ENCODE peak calls at places on chromosomes 13 and 19, in seven cellular contexts. S is activated CD8-positive, alpha-beta memory T cell treated with anti-CD3 and anti-CD28 coated beads, Interleukin-2, amount 50 U/mL, for 48 hours; H is activated T-cell treated with anti-CD3 and anti-CD28 coated beads for 1 hour; K is activated CD4-positive, alpha-beta T cell treated with anti-CD3 and anti-CD28 coated beads, Interleukin-2, amount 50 U/mL, for 24 hours; Z is Caco-2; V is AML-193; B is NCI-H1092. Q is an unnamed sample.

GRCh38 chr13:94384217-94384905 is 95.1 kb downstream of the DCT start:
- DNase-seq in B (no peak), H (no peak), Z (no peak), K (no peak), V (no peak), S (no peak), Q (no peak)

GRCh38 chr13:100315522-100315921 is 226.6 kb downstream of the PCCA start:
- DNase-seq in S (no peak), V (no peak), K (no peak), Z (no peak), B (no peak), H (no peak), Q (no peak)

GRCh38 chr13:25046985-25047660 is 48.8 kb upstream of the PABPC3 start:
- DNase-seq in H (no peak), Z (no peak), B (no peak), V (no peak), K (no peak), S (no peak), Q (peak)

GRCh38 chr13:38824342-38824741 is 137.5 kb downstream of the FREM2 start:
- DNase-seq in K (no peak), H (no peak), B (no peak), V (no peak), S (no peak), Z (peak), Q (no peak)

GRCh38 chr13:76735641-76736040 is 150.6 kb downstream of the KCTD12 start:
- DNase-seq in H (no peak), Z (no peak), K (no peak), V (no peak), B (no peak), S (no peak), Q (no peak)

GRCh38 chr19:7637374-7638256 is 705 bp downstream of the STXBP2 start:
- DNase-seq in H (no peak), Z (peak), K (no peak), S (no peak), V (no peak), B (no peak), Q (no peak)

GRCh38 chr19:34503546-34504272 is 22.2 kb downstream of the WTIP start:
- DNase-seq in B (no peak), K (no peak), V (no peak), Z (no peak), H (no peak), S (no peak), Q (no peak)

GRCh38 chr19:33978286-33978685 is 181.6 kb downstream of the KCTD15 start:
- DNase-seq in Z (no peak), V (no peak), K (no peak), B (no peak), S (no peak), H (no peak), Q (no peak)

GRCh38 chr13:94239135-94239534 is 240.3 kb downstream of the DCT start:
- DNase-seq in H (no peak), K (peak), B (no peak), V (no peak), Z (no peak), S (no peak), Q (no peak)

GRCh38 chr19:49409441-49410029 is 13.7 kb downstream of the PTH2 start:
- DNase-seq in B (no peak), H (no peak), S (no peak), Z (no peak), K (no peak), V (peak), Q (no peak)

GRCh38 chr19:28948531-28948930 is 264.4 kb downstream of the UQCRFS1 start:
- DNase-seq in B (no peak), H (no peak), K (no peak), Z (no peak), S (no peak), V (no peak), Q (no peak)

GRCh38 chr13:27161423-27161822 is 10.2 kb downstream of the USP12 start:
- DNase-seq in B (no peak), S (no peak), V (no peak), Z (no peak), K (no peak), H (no peak), Q (no peak)

GRCh38 chr13:32472194-32472621 is 44.3 kb upstream of the N4BP2L1 start:
- DNase-seq in B (no peak), K (no peak), Z (no peak), H (no peak), S (no peak), V (no peak), Q (no peak)

GRCh38 chr13:96052655-96053002 is 572 bp downstream of the UGGT2 start:
- DNase-seq in S (no peak), H (no peak), V (no peak), K (no peak), B (peak), Z (peak), Q (no peak)

GRCh38 chr13:47545206-47545605 is 455.9 kb downstream of the SUCLA2 start:
- DNase-seq in B (no peak), H (no peak), K (no peak), V (no peak), S (no peak), Z (no peak), Q (no peak)

GRCh38 chr19:42152285-42152684 is 20.0 kb upstream of the POU2F2 start:
- DNase-seq in Z (no peak), V (no peak), K (no peak), H (no peak), B (no peak), S (no peak), Q (peak)

GRCh38 chr13:49026851-49027250 is 51.1 kb downstream of the FNDC3A start:
- DNase-seq in K (no peak), V (no peak), B (no peak), H (no peak), S (no peak), Z (no peak), Q (no peak)

GRCh38 chr13:23175920-23176319 is 4.9 kb upstream of the SGCG start:
- DNase-seq in S (no peak), V (peak), B (no peak), Z (no peak), H (no peak), K (no peak), Q (no peak)

GRCh38 chr19:6061420-6062130 is 48.7 kb downstream of the RFX2 start:
- DNase-seq in S (peak), H (no peak), V (no peak), Z (no peak), K (no peak), B (no peak), Q (no peak)

GRCh38 chr19:29806098-29806866 is 5.5 kb upstream of the CCNE1 start:
- DNase-seq in S (no peak), K (no peak), B (no peak), H (no peak), Z (peak), V (no peak), Q (no peak)

GRCh38 chr19:18475762-18476331 is 37.9 kb upstream of the ISYNA1 start:
- DNase-seq in B (no peak), V (no peak), Z (no peak), K (no peak), S (no peak), H (no peak), Q (no peak)

GRCh38 chr13:101529419-101529818 is 76.9 kb downstream of the ITGBL1 start:
- DNase-seq in V (no peak), K (peak), Z (no peak), S (no peak), H (no peak), B (no peak), Q (no peak)

GRCh38 chr19:6041071-6041470 is 63.1 kb upstream of the RANBP3 start:
- DNase-seq in B (no peak), K (no peak), S (no peak), H (no peak), Z (no peak), V (no peak), Q (no peak)

GRCh38 chr13:112168771-112169170 is 101.8 kb downstream of the SOX1 start:
- DNase-seq in S (no peak), V (no peak), K (no peak), Z (no peak), H (no peak), B (no peak), Q (no peak)

GRCh38 chr13:99044764-99045163 is 66.9 kb upstream of the DOCK9 start:
- DNase-seq in B (no peak), H (no peak), K (no peak), S (no peak), V (no peak), Z (no peak), Q (no peak)

GRCh38 chr13:43522788-43523187 is 264.0 kb downstream of the ENOX1 start:
- DNase-seq in Z (no peak), V (no peak), H (no peak), S (no peak), K (no peak), B (no peak), Q (no peak)

GRCh38 chr13:111121421-111121820 is 6.3 kb downstream of the ARHGEF7 start:
- DNase-seq in K (no peak), V (no peak), Z (no peak), B (peak), S (no peak), H (no peak), Q (peak)

GRCh38 chr19:40453151-40453735 is 9.1 kb upstream of the SERTAD3 start:
- DNase-seq in S (no peak), H (no peak), V (no peak), Z (peak), B (no peak), K (no peak), Q (no peak)

GRCh38 chr19:34217952-34218817 is 36.2 kb upstream of the GARRE1 start:
- DNase-seq in K (peak), H (peak), S (peak), V (peak), Z (no peak), B (peak), Q (no peak)

GRCh38 chr13:35131471-35131870 is 189.4 kb downstream of the NBEA start:
- DNase-seq in H (no peak), K (no peak), S (no peak), V (no peak), B (no peak), Z (no peak), Q (no peak)